ENCODE peak calls at places on chromosomes 4 and X, in four cellular contexts. L is HepG2, P is H1, V is stomach. M is an unnamed sample.

GRCh38 chrX:103554687-103555417 is 30.5 kb upstream of the TCEAL4 start:
- DNase-seq in L (no peak), P (peak; percentile 85), V (peak; percentile 56), M (peak; percentile 24)

GRCh38 chrX:139875831-139876230 is 57.0 kb downstream of the ATP11C start:
- DNase-seq in L (no peak), P (no peak), V (no peak), M (no peak)

GRCh38 chr4:19300213-19300612 is 951.5 kb upstream of the SLIT2 start:
- DNase-seq in L (no peak), P (no peak), V (no peak), M (no peak)

GRCh38 chr4:177077572-177077971 is 232.1 kb upstream of the NEIL3 start:
- DNase-seq in L (no peak), P (no peak), V (no peak), M (no peak)

GRCh38 chr4:61332671-61333070 is 132.5 kb downstream of the ADGRL3 start:
- DNase-seq in L (no peak), P (no peak), V (no peak), M (no peak)

GRCh38 chr4:122617597-122618593 is 3.0 kb downstream of the IL21 start:
- DNase-seq in L (no peak), P (no peak), V (no peak), M (no peak)

GRCh38 chr4:67883902-67884301 is at the start of gene TMPRSS11D:
- DNase-seq in L (no peak), P (no peak), V (no peak), M (no peak)

GRCh38 chrX:120115438-120115963 is at the start of gene RHOXF1:
- DNase-seq in L (no peak), P (no peak), V (no peak), M (no peak)

GRCh38 chrX:49053223-49054072 is 5.4 kb upstream of the CCDC120 start:
- DNase-seq in L (peak; percentile 45), P (peak; percentile 75), V (peak; percentile 62), M (peak; percentile 59)

GRCh38 chr4:84796388-84796787 is 170.1 kb downstream of the WDFY3 start:
- DNase-seq in L (no peak), P (no peak), V (no peak), M (no peak)

GRCh38 chrX:135476378-135476777 is 44.1 kb upstream of the INTS6L start:
- DNase-seq in L (no peak), P (no peak), V (no peak), M (no peak)

GRCh38 chrX:115023139-115023538 is 5.7 kb upstream of the IL13RA2 start:
- DNase-seq in L (no peak), P (no peak), V (no peak), M (no peak)

GRCh38 chr4:121479801-121480200 is 99.0 kb upstream of the QRFPR start:
- DNase-seq in L (no peak), P (no peak), V (no peak), M (no peak)

GRCh38 chr4:119559044-119559647 is 69.5 kb downstream of the PDE5A start:
- DNase-seq in L (peak; percentile 39), P (no peak), V (no peak), M (no peak)

GRCh38 chrX:41051303-41051702 is 33.9 kb upstream of the USP9X start:
- DNase-seq in L (no peak), P (no peak), V (no peak), M (no peak)

GRCh38 chr4:38452009-38452408 is 212.0 kb upstream of the KLF3 start:
- DNase-seq in L (no peak), P (no peak), V (no peak), M (no peak)

GRCh38 chrX:154980330-154981115 is 42.0 kb downstream of the F8 start:
- DNase-seq in L (peak; percentile 54), P (peak; percentile 75), V (peak; percentile 80), M (peak; percentile 15)

GRCh38 chr4:150366487-150366999 is 215.4 kb upstream of the MAB21L2 start:
- DNase-seq in L (no peak), P (peak; percentile 51), V (no peak), M (peak; percentile 3)

GRCh38 chr4:182137343-182137742 is 105.9 kb upstream of the TENM3 start:
- DNase-seq in L (no peak), P (no peak), V (no peak), M (no peak)

GRCh38 chr4:70734168-70734954 is 12.6 kb downstream of the RUFY3 start:
- DNase-seq in L (peak; percentile 12), P (no peak), V (no peak), M (peak; percentile 25)

GRCh38 chr4:74447636-74448233 is 2.8 kb downstream of the AREG start:
- DNase-seq in L (no peak), P (no peak), V (no peak), M (no peak)
- TF ChIP-seq POLR2AphosphoS5 in L (no peak), P (no peak), V (no peak), M (no peak)

GRCh38 chrX:2819345-2820130 is 9.2 kb upstream of the GYG2 start:
- DNase-seq in L (peak; percentile 9), P (no peak), V (no peak), M (no peak)
- TF ChIP-seq POLR2AphosphoS5 in L (no peak), P (no peak), V (no peak), M (no peak)

GRCh38 chr4:141763373-141763772 is 127.0 kb downstream of the IL15 start:
- DNase-seq in L (no peak), P (no peak), V (no peak), M (no peak)
- TF ChIP-seq POLR2AphosphoS5 in L (no peak), P (no peak), V (no peak), M (no peak)

GRCh38 chrX:70479970-70480659 is 35.5 kb downstream of the DLG3 start:
- DNase-seq in L (no peak), P (no peak), V (peak; percentile 43), M (no peak)
- TF ChIP-seq POLR2AphosphoS5 in L (no peak), P (no peak), V (no peak), M (no peak)

DNA sequence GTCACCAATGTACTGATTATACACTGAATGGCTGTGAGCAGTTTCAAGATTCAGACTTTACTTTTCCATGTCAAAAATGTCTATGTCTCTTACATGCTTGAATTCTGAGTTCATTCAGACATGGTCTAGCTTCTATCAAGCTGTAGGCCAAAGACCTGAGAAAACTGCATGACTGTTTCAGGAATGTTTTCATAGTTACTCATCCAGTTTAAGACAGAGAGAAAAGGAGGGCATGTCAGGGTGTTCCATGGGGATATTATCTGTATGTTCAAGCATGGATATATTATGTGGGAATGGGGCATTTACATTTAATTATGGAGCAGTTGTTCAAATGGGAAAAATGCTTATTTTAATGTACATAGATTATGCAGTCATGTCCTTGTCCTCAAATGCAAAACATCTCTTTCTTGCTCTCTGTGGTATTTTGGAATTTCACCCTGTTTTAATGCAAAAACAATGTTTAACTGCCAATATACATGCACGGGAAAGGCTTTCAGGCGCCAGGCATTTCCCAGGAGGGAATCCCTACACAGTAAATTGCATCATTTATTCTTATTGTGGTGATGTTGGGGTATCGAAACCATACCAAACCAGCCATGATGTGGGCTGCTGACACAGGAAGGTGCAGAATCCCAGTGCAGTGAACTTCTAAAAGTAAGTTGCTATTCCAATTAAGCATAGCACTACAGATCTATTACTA is 429.0 kb upstream of the INTU start:
- DNase-seq in L (no peak), P (no peak), V (no peak), M (no peak)
- TF ChIP-seq POLR2AphosphoS5 in L (no peak), P (no peak), V (no peak), M (no peak)

GRCh38 chr4:140185725-140186124 is 31.7 kb upstream of the MAML3 start:
- DNase-seq in L (no peak), P (no peak), V (no peak), M (no peak)

GRCh38 chr4:140188975-140189374 is 35.0 kb upstream of the MAML3 start:
- DNase-seq in L (no peak), P (no peak), V (no peak), M (no peak)

GRCh38 chr4:140189846-140190245 is 35.9 kb upstream of the MAML3 start:
- DNase-seq in L (no peak), P (no peak), V (no peak), M (no peak)

GRCh38 chr4:140187316-140187695 is 33.3 kb upstream of the MAML3 start:
- DNase-seq in L (no peak), P (no peak), V (no peak), M (no peak)

DNA sequence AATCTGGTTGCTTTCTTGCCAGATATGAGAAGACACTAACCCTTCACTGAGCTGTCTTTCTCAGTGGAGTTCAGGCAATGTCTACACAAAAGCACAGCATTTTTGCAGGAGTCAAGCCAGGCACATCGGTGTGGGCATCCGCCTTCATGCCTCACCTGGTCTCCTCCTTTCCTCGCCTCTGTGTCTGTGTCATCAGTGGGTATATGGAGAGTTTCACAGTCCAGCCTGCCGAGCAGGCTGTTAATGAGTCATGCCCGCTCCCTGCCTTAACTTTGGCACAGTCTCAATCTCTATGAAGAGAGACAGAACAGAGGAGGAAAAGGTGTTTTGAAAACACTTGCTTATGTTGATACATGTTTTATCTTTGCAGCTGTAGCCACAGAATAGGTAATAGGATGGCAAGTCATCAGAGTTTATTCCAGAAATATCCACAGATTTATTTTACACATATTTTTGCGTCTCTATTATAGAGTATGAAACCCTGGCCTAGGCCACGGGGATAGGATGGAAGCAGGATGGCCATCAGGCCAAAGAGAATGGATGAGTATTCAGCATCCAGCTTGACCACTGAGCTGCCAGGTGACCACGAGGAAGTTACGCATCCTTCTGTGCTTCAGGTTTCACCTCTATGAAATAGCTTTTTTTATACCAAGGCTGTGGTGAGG is 32.8 kb upstream of the MAML3 start:
- DNase-seq in L (no peak), P (no peak), V (peak; percentile 50), M (no peak)
- TF ChIP-seq POLR2AphosphoS5 in L (no peak), P (no peak), V (no peak), M (no peak)

GRCh38 chr4:6991249-6991648 is 51.9 kb upstream of the TADA2B start:
- DNase-seq in L (no peak), P (no peak), V (no peak), M (no peak)

GRCh38 chr4:6990661-6991060 is 52.5 kb upstream of the TADA2B start:
- DNase-seq in L (no peak), P (no peak), V (no peak), M (no peak)

GRCh38 chr4:6989331-6989923 is 53.7 kb upstream of the TADA2B start:
- DNase-seq in L (no peak), P (no peak), V (no peak), M (no peak)

GRCh38 chr4:6992728-6993655 is 50.2 kb upstream of the TADA2B start:
- DNase-seq in L (no peak), P (no peak), V (peak; percentile 48), M (no peak)

DNA sequence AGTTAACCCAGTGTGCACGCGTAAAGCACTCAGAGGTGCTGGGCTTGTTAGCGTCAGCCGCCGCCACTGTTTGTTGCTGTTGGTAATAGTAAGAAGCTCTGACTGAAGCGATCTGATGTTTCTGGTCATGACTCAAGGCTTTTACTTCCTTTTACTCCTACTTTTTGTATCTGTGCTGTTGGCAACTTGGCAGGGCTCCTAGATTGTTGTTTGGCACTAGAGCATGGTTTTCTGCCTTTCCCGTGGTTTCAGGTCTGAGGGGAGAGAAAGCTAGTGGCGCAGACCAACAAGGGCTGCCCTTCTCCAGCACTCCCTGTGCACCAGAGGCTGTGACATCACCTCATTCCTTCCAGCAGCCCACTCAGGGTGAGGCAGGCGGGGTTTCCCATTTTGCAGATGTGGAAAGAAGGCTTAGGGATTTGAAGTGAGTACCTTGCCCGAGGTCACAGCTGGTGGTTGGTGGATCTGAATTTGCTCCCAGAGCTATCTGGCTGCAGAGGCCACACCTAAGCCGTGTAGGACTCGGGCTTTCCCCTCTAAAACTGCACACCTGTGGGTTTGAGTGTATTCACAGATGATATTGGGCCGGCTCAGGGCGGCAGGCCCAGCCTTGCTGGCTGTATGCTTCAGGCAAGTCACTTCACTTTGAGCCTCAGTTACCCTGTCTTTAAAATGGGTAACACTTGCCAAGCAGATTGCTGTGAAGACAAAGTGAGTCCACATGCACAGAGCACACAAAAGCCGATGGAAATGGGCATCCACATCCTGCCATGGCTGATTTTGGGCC is 51.2 kb upstream of the TADA2B start:
- DNase-seq in L (no peak), P (no peak), V (peak; percentile 54), M (no peak)
- TF ChIP-seq POLR2AphosphoS5 in L (no peak), P (no peak), V (no peak), M (no peak)

GRCh38 chr4:10079256-10079655 is 37.3 kb downstream of the WDR1 start:
- DNase-seq in L (no peak), P (no peak), V (peak; percentile 24), M (no peak)
- TF ChIP-seq POLR2AphosphoS5 in L (no peak), P (no peak), V (no peak), M (peak; percentile 10)

M was measured in GM12891.